ENCODE peak calls at places on chromosomes 7 and 10, in five cellular contexts. G is colonic mucosa, X is lower leg skin, I is psoas muscle, B is glutamatergic neuron. R is an unnamed sample.

GRCh38 chr7:109842386-109842785 is 1248.5 kb upstream of the LRRN3 start:
- DNase-seq in G (no peak), X (no peak), B (no peak), I (no peak), R (no peak)

GRCh38 chr10:11832042-11832441 is 8.9 kb downstream of the PROSER2 start:
- DNase-seq in I (no peak), G (no peak), B (no peak), X (no peak), R (no peak)

GRCh38 chr7:96734343-96734742 is 24.7 kb upstream of the SEM1 start:
- DNase-seq in B (no peak), X (no peak), G (no peak), I (no peak), R (no peak)

GRCh38 chr7:28096713-28097112 is 83.9 kb downstream of the JAZF1 start:
- DNase-seq in I (no peak), G (peak), B (peak), X (no peak), R (peak)

GRCh38 chr7:37495574-37496184 is 47.0 kb upstream of the ELMO1 start:
- DNase-seq in G (no peak), B (no peak), X (no peak), I (no peak), R (no peak)

GRCh38 chr7:73338321-73338720 is 10.4 kb downstream of the FKBP6 start:
- DNase-seq in B (no peak), X (no peak), I (no peak), G (no peak), R (no peak)

GRCh38 chr7:135217645-135218509 is 6.6 kb upstream of the WDR91 start:
- DNase-seq in I (no peak), B (no peak), G (no peak), X (no peak), R (no peak)

GRCh38 chr10:52999258-52999657 is 226.7 kb upstream of the MBL2 start:
- DNase-seq in I (no peak), X (no peak), B (no peak), G (no peak), R (no peak)

GRCh38 chr10:111303887-111304286 is 227.1 kb downstream of the ADRA2A start:
- DNase-seq in G (no peak), B (no peak), X (no peak), I (no peak), R (no peak)

DNA sequence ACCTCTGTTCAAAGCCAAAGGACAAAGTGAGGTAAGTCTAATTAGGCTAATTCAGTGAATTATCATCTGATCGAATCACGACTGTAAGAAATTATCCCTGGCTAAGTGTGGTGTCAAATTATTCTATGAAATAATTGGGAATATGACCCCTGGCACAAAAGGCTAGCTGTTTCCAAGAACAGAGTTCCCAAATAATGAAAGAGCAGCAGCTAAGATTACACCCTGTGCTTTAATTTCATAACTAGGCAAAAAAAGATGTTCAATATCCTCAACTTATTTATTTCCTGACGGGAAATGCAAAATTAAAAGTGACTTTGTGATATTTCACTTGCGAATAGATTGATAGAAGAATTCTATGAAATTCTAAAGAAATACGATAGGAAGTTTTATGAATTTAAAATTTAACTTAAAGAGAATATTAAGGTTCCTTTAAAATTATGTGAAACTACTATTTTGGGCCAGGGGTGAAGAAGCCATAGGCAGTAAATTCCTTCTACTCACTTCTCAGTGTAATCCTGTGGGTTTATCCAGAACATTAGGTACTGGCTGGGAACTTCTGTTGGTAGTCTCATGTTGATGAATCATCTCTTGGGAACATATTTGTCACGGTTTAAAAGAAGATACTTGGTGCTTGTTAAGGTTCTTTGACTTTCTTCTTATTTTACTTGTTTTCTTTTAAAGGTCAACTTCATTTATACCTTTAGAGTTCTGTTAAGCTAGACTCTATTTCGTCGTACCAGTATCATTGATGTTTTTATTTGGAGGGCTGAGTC is 148.5 kb downstream of the POLR1F start:
- DNase-seq in I (no peak), B (no peak), X (no peak), G (no peak), R (no peak)
- TF ChIP-seq CTCF in I (no peak), B (no peak), X (no peak), G (no peak), R (no peak)

DNA sequence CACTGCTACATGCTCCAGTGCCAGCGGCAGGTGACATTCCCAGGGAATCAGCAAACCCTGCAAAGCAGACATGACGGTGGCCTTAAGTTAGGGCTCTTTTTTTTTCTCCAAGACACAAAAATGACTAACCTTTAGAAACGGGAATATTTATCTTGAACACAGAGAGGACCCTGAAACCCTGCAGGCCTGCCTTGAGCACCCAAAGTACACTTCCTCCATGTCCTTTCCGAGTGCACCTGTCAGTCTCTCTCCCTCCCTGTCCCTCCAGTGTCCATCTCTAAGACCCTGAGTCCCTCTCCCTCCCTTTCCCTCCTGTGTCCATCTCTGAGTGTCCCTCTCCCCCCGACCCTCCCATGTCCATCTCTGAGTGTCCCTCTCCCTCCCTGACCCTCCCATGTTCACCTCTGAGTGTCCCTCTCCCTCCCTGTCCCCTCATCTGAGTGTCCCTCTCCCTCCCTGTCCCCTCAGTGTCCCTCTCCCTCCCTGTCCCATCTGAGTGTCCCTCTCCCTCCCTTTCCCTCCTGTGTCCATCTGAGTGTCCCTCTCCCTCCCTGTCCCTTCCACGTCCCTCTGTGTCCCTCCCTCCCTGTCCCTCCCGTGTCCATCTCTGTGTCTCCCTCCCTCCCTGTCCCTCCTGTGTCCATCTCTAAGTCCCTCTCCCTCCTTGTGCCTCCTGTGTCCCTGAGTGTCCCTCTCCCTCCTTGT is 51.2 kb upstream of the CAMK2B start:
- DNase-seq in G (no peak), I (no peak), B (no peak), X (peak), R (no peak)
- TF ChIP-seq CTCF in G (no peak), I (no peak), B (no peak), X (no peak), R (no peak)

GRCh38 chr7:87505557-87506242 is 30.2 kb upstream of the ABCB4 start:
- DNase-seq in G (no peak), I (no peak), B (no peak), X (no peak), R (no peak)

GRCh38 chr7:87505122-87505521 is 29.6 kb upstream of the ABCB4 start:
- DNase-seq in G (no peak), B (no peak), I (no peak), X (no peak), R (no peak)

GRCh38 chr7:87510430-87510875 is 35.0 kb upstream of the ABCB4 start:
- DNase-seq in I (no peak), G (no peak), B (no peak), X (no peak), R (no peak)

GRCh38 chr7:87506243-87507180 is 31.0 kb upstream of the ABCB4 start:
- DNase-seq in X (no peak), B (no peak), I (no peak), G (no peak), R (no peak)

GRCh38 chr7:87507446-87507845 is 32.0 kb upstream of the ABCB4 start:
- DNase-seq in B (no peak), I (no peak), X (no peak), G (no peak), R (no peak)
- TF ChIP-seq CTCF in B (no peak), I (no peak), X (no peak), G (no peak), R (no peak)

DNA sequence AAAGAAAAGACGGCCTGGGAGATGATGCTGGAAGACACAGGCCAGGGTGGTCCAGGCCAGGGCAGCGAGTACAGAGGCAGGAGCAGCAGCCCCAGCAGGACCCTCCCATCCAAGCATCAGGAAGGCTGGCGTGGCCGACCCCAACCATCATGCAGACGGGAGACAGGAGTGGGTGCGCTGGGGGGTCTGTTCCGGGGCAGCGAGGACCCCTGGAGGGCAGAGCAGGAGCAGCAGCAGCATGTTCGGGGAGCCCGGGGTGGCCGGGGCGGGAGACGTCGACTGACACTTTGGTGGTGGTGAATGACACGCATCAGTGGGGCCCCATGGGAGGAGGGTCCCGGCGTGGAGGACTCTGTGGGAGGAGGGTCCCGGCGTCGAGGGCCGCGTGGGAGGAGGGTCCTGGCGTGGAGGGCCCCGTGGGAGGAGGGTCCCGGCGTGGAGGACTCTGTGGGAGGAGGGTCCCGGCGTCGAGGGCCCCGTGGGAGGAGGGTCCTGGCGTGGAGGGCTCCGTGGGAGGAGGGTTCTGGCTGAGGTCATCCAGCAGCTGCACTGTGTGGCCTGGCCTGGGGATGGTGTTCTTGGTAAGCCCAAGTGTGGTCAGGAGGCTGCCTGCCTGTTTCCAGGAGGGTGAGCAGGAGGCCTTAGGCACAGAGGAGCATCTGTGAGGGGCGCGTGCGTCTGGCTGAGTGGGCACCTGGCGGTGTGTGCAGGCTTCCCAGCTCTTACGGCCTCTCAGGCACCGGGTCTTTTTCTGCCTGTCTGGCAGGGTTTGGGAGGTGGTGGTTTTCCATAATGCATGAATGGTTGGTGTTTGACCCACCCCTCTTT is 38.9 kb downstream of the FAM20C start:
- DNase-seq in G (no peak), B (no peak), X (no peak), I (no peak), R (peak)
- TF ChIP-seq CTCF in G (no peak), B (no peak), X (no peak), I (peak), R (peak)

DNA sequence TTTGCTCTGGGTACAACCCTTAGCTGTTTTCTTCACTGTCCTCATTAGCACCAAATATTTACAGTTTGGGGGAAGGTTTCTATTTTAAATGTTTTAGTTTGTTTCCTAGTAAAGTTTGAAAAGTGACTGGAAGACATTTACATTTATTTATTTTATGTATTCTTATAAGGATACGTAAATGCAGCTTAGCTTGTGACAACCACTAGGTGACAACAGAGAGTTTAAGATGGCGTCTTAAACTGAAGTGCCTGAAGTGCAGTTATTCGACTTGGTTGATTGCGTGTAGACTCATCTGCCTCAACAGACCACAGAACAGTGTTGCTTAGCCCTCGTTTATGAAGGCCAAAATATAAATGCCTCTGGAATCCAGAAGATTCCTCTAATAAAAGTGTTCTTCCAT is 378.2 kb upstream of the MYO3A start:
- DNase-seq in X (no peak), B (no peak), G (no peak), I (no peak), R (no peak)
- TF ChIP-seq CTCF in X (no peak), B (peak), G (no peak), I (no peak), R (no peak)

GRCh38 chr10:47031251-47031952 is 120.2 kb downstream of the PTPN20 start:
- DNase-seq in G (no peak), I (peak), X (peak), B (peak), R (no peak)
- TF ChIP-seq CTCF in G (no peak), I (no peak), X (no peak), B (peak), R (peak)

GRCh38 chr7:101861223-101861775 is 43.9 kb downstream of the CUX1 start:
- DNase-seq in B (no peak), X (no peak), G (no peak), I (no peak), R (no peak)
- TF ChIP-seq CTCF in B (no peak), X (no peak), G (no peak), I (no peak), R (no peak)

GRCh38 chr7:91287685-91288084 is 23.5 kb downstream of the FZD1 start:
- DNase-seq in B (no peak), I (no peak), G (no peak), X (no peak), R (no peak)
- TF ChIP-seq CTCF in B (no peak), I (no peak), G (no peak), X (no peak), R (no peak)